ENCODE peak calls at places on chromosomes 4 and X, in nine cellular contexts. T, S, Z, V, O, U, L, W and R are unnamed samples.

GRCh38 chr4:123824524-123824923 is 427.9 kb downstream of the SPRY1 start:
- DNase-seq in O (no peak), V (no peak), Z (no peak), L (no peak), W (no peak), S (no peak), T (no peak), U (peak), R (no peak)

GRCh38 chrX:39840141-39841126 is 257.3 kb downstream of the BCOR start:
- DNase-seq in V (no peak), O (no peak), U (no peak), W (no peak), S (no peak), T (no peak), Z (no peak), L (no peak), R (no peak)

GRCh38 chr4:24995346-24995745 is 35.4 kb downstream of the LGI2 start:
- DNase-seq in U (no peak), V (no peak), W (no peak), Z (no peak), O (no peak), T (no peak), S (no peak), L (no peak), R (no peak)

GRCh38 chr4:95095352-95095974 is 337.7 kb downstream of the BMPR1B start:
- DNase-seq in V (no peak), U (peak), S (no peak), T (no peak), Z (no peak), L (no peak), W (no peak), O (no peak), R (no peak)

GRCh38 chr4:20151436-20151835 is 100.3 kb upstream of the SLIT2 start:
- DNase-seq in V (no peak), W (no peak), U (no peak), Z (no peak), O (no peak), L (no peak), T (no peak), S (no peak), R (no peak)

GRCh38 chrX:3244203-3244743 is 102.2 kb downstream of the MXRA5 start:
- DNase-seq in L (no peak), S (no peak), O (no peak), Z (no peak), V (no peak), U (no peak), T (no peak), W (no peak), R (no peak)

GRCh38 chr4:3250956-3251690 is 2.2 kb downstream of the MSANTD1 start:
- DNase-seq in O (no peak), S (no peak), V (no peak), L (no peak), Z (no peak), U (no peak), W (no peak), T (no peak), R (no peak)

GRCh38 chrX:136325377-136325776 is 24.6 kb downstream of the ADGRG4 start:
- DNase-seq in O (no peak), V (no peak), Z (no peak), T (no peak), U (no peak), L (no peak), S (no peak), W (no peak), R (no peak)

GRCh38 chr4:155796031-155796430 is 37.2 kb downstream of the GUCY1B1 start:
- DNase-seq in S (no peak), V (no peak), L (no peak), T (no peak), W (no peak), O (no peak), Z (no peak), U (no peak), R (no peak)

GRCh38 chr4:178102139-178102538 is 659.9 kb upstream of the AGA start:
- DNase-seq in U (no peak), S (no peak), Z (no peak), O (no peak), T (no peak), V (no peak), W (no peak), L (no peak), R (no peak)

GRCh38 chr4:182978152-182978827 is 61.1 kb upstream of the DCTD start:
- DNase-seq in O (no peak), W (no peak), T (no peak), S (no peak), Z (no peak), V (no peak), U (no peak), L (no peak), R (no peak)

GRCh38 chr4:120055167-120055566 is 11.5 kb downstream of the MAD2L1 start:
- DNase-seq in T (no peak), V (peak), Z (no peak), L (no peak), S (no peak), O (no peak), W (no peak), U (no peak), R (no peak)

GRCh38 chr4:2849267-2850140 is 5.9 kb downstream of the ADD1 start:
- DNase-seq in L (no peak), V (no peak), T (no peak), O (no peak), S (no peak), Z (no peak), W (no peak), U (no peak), R (no peak)